ENCODE peak calls at places on chromosomes 5 and 9, in nine cellular contexts. One of them, this sample, is unnamed.

GRCh38 chr5:44987026-44987425 is 178.3 kb downstream of the MRPS30 start:
- DNase-seq in GM12892: no peak
- DNase-seq in mucosa of descending colon: no peak
- DNase-seq in kidney tubule cell: peak; percentile 7
- DNase-seq in CD4-positive, alpha-beta memory T cell: no peak
- DNase-seq in foreskin keratinocyte: peak; percentile 3
- DNase-seq in endothelial cell of umbilical vein: no peak
- DNase-seq in PC-3: no peak
- DNase-seq in HFF-Myc: no peak
- DNase-seq in this sample: no peak

GRCh38 chr5:147857302-147858129 is 21.0 kb upstream of the SCGB3A2 start:
- DNase-seq in GM12892: no peak
- DNase-seq in mucosa of descending colon: no peak
- DNase-seq in kidney tubule cell: peak; percentile 62
- DNase-seq in CD4-positive, alpha-beta memory T cell: peak; percentile 28
- DNase-seq in foreskin keratinocyte: peak; percentile 53
- DNase-seq in endothelial cell of umbilical vein: peak; percentile 76
- DNase-seq in PC-3: peak; percentile 95
- DNase-seq in HFF-Myc: peak; percentile 49
- DNase-seq in this sample: no peak

GRCh38 chr9:112112519-112112918 is 62.6 kb downstream of the SUSD1 start:
- DNase-seq in GM12892: no peak
- DNase-seq in mucosa of descending colon: no peak
- DNase-seq in kidney tubule cell: peak; percentile 93
- DNase-seq in CD4-positive, alpha-beta memory T cell: no peak
- DNase-seq in foreskin keratinocyte: peak; percentile 93
- DNase-seq in endothelial cell of umbilical vein: peak; percentile 74
- DNase-seq in PC-3: peak; percentile 90
- DNase-seq in HFF-Myc: peak; percentile 56
- DNase-seq in this sample: no peak

GRCh38 chr5:85249204-85249603 is 864.5 kb upstream of the EDIL3 start:
- DNase-seq in GM12892: no peak
- DNase-seq in mucosa of descending colon: no peak
- DNase-seq in kidney tubule cell: no peak
- DNase-seq in CD4-positive, alpha-beta memory T cell: no peak
- DNase-seq in foreskin keratinocyte: no peak
- DNase-seq in endothelial cell of umbilical vein: no peak
- DNase-seq in PC-3: no peak
- DNase-seq in HFF-Myc: no peak
- DNase-seq in this sample: no peak

GRCh38 chr5:64318175-64318574 is 152.5 kb downstream of the RNF180 start:
- DNase-seq in GM12892: no peak
- DNase-seq in mucosa of descending colon: no peak
- DNase-seq in kidney tubule cell: peak; percentile 19
- DNase-seq in CD4-positive, alpha-beta memory T cell: no peak
- DNase-seq in foreskin keratinocyte: peak; percentile 51
- DNase-seq in endothelial cell of umbilical vein: peak; percentile 26
- DNase-seq in PC-3: peak; percentile 38
- DNase-seq in HFF-Myc: no peak
- DNase-seq in this sample: no peak

GRCh38 chr5:126686451-126687126 is 85.8 kb downstream of the PHAX start:
- DNase-seq in GM12892: no peak
- DNase-seq in mucosa of descending colon: no peak
- DNase-seq in kidney tubule cell: no peak
- DNase-seq in CD4-positive, alpha-beta memory T cell: no peak
- DNase-seq in foreskin keratinocyte: no peak
- DNase-seq in endothelial cell of umbilical vein: no peak
- DNase-seq in PC-3: no peak
- DNase-seq in HFF-Myc: no peak
- DNase-seq in this sample: no peak

GRCh38 chr5:132677191-132677590 is 3.4 kb downstream of the IL4 start:
- DNase-seq in GM12892: no peak
- DNase-seq in mucosa of descending colon: no peak
- DNase-seq in kidney tubule cell: peak; percentile 93
- DNase-seq in CD4-positive, alpha-beta memory T cell: no peak
- DNase-seq in foreskin keratinocyte: peak; percentile 70
- DNase-seq in endothelial cell of umbilical vein: peak; percentile 70
- DNase-seq in PC-3: peak; percentile 88
- DNase-seq in HFF-Myc: peak; percentile 71
- DNase-seq in this sample: no peak

GRCh38 chr5:95564450-95564849 is 9.5 kb downstream of the ARSK start:
- DNase-seq in GM12892: no peak
- DNase-seq in mucosa of descending colon: no peak
- DNase-seq in kidney tubule cell: no peak
- DNase-seq in CD4-positive, alpha-beta memory T cell: no peak
- DNase-seq in foreskin keratinocyte: no peak
- DNase-seq in endothelial cell of umbilical vein: no peak
- DNase-seq in PC-3: no peak
- DNase-seq in HFF-Myc: no peak
- DNase-seq in this sample: no peak

GRCh38 chr9:124813496-124814177 is 36.7 kb downstream of the OLFML2A start:
- DNase-seq in GM12892: no peak
- DNase-seq in mucosa of descending colon: no peak
- DNase-seq in kidney tubule cell: no peak
- DNase-seq in CD4-positive, alpha-beta memory T cell: no peak
- DNase-seq in foreskin keratinocyte: peak; percentile 33
- DNase-seq in endothelial cell of umbilical vein: no peak
- DNase-seq in PC-3: no peak
- DNase-seq in HFF-Myc: no peak
- DNase-seq in this sample: no peak

GRCh38 chr5:131114754-131115153 is 50.3 kb downstream of the HINT1 start:
- DNase-seq in GM12892: no peak
- DNase-seq in mucosa of descending colon: no peak
- DNase-seq in kidney tubule cell: no peak
- DNase-seq in CD4-positive, alpha-beta memory T cell: no peak
- DNase-seq in foreskin keratinocyte: peak; percentile 18
- DNase-seq in endothelial cell of umbilical vein: no peak
- DNase-seq in PC-3: peak; percentile 31
- DNase-seq in HFF-Myc: no peak
- DNase-seq in this sample: no peak

GRCh38 chr9:137459601-137460362 is 648 bp upstream of the NSMF start:
- DNase-seq in GM12892: no peak
- DNase-seq in mucosa of descending colon: no peak
- DNase-seq in kidney tubule cell: no peak
- DNase-seq in CD4-positive, alpha-beta memory T cell: no peak
- DNase-seq in foreskin keratinocyte: no peak
- DNase-seq in endothelial cell of umbilical vein: no peak
- DNase-seq in PC-3: no peak
- DNase-seq in HFF-Myc: no peak
- DNase-seq in this sample: no peak

GRCh38 chr5:34682926-34683623 is 26.9 kb downstream of the RAI14 start:
- DNase-seq in GM12892: no peak
- DNase-seq in mucosa of descending colon: no peak
- DNase-seq in kidney tubule cell: peak; percentile 98
- DNase-seq in CD4-positive, alpha-beta memory T cell: no peak
- DNase-seq in foreskin keratinocyte: peak; percentile 75
- DNase-seq in endothelial cell of umbilical vein: peak; percentile 90
- DNase-seq in PC-3: peak; percentile 89
- DNase-seq in HFF-Myc: no peak
- DNase-seq in this sample: no peak

GRCh38 chr9:136654820-136655219 is 7.9 kb upstream of the EGFL7 start:
- DNase-seq in GM12892: no peak
- DNase-seq in mucosa of descending colon: no peak
- DNase-seq in kidney tubule cell: no peak
- DNase-seq in CD4-positive, alpha-beta memory T cell: no peak
- DNase-seq in foreskin keratinocyte: no peak
- DNase-seq in endothelial cell of umbilical vein: peak; percentile 14
- DNase-seq in PC-3: no peak
- DNase-seq in HFF-Myc: no peak
- DNase-seq in this sample: no peak

GRCh38 chr5:40603378-40603777 is 76.3 kb upstream of the PTGER4 start:
- DNase-seq in GM12892: no peak
- DNase-seq in mucosa of descending colon: no peak
- DNase-seq in kidney tubule cell: peak; percentile 79
- DNase-seq in CD4-positive, alpha-beta memory T cell: no peak
- DNase-seq in foreskin keratinocyte: peak; percentile 87
- DNase-seq in endothelial cell of umbilical vein: peak; percentile 76
- DNase-seq in PC-3: no peak
- DNase-seq in HFF-Myc: no peak
- DNase-seq in this sample: no peak

GRCh38 chr5:149410721-149411432 is 31.8 kb upstream of the IL17B start:
- DNase-seq in GM12892: no peak
- DNase-seq in mucosa of descending colon: no peak
- DNase-seq in kidney tubule cell: no peak
- DNase-seq in CD4-positive, alpha-beta memory T cell: no peak
- DNase-seq in foreskin keratinocyte: no peak
- DNase-seq in endothelial cell of umbilical vein: no peak
- DNase-seq in PC-3: no peak
- DNase-seq in HFF-Myc: no peak
- DNase-seq in this sample: no peak

GRCh38 chr5:124365491-124365890 is 380.9 kb downstream of the ZNF608 start:
- DNase-seq in GM12892: no peak
- DNase-seq in mucosa of descending colon: no peak
- DNase-seq in kidney tubule cell: no peak
- DNase-seq in CD4-positive, alpha-beta memory T cell: no peak
- DNase-seq in foreskin keratinocyte: no peak
- DNase-seq in endothelial cell of umbilical vein: no peak
- DNase-seq in PC-3: no peak
- DNase-seq in HFF-Myc: no peak
- DNase-seq in this sample: no peak

GRCh38 chr5:53972314-53972713 is 338.1 kb downstream of the ARL15 start:
- DNase-seq in GM12892: no peak
- DNase-seq in mucosa of descending colon: no peak
- DNase-seq in kidney tubule cell: no peak
- DNase-seq in CD4-positive, alpha-beta memory T cell: no peak
- DNase-seq in foreskin keratinocyte: no peak
- DNase-seq in endothelial cell of umbilical vein: no peak
- DNase-seq in PC-3: no peak
- DNase-seq in HFF-Myc: no peak
- DNase-seq in this sample: no peak

GRCh38 chr5:6228257-6229250 is 149.8 kb downstream of the MED10 start:
- DNase-seq in GM12892: no peak
- DNase-seq in mucosa of descending colon: no peak
- DNase-seq in kidney tubule cell: no peak
- DNase-seq in CD4-positive, alpha-beta memory T cell: no peak
- DNase-seq in foreskin keratinocyte: no peak
- DNase-seq in endothelial cell of umbilical vein: no peak
- DNase-seq in PC-3: peak; percentile 98
- DNase-seq in HFF-Myc: no peak
- DNase-seq in this sample: no peak

GRCh38 chr5:108769352-108769751 is 21.7 kb downstream of the FER start:
- DNase-seq in GM12892: no peak
- DNase-seq in mucosa of descending colon: no peak
- DNase-seq in kidney tubule cell: no peak
- DNase-seq in CD4-positive, alpha-beta memory T cell: no peak
- DNase-seq in foreskin keratinocyte: no peak
- DNase-seq in endothelial cell of umbilical vein: no peak
- DNase-seq in PC-3: no peak
- DNase-seq in HFF-Myc: no peak
- DNase-seq in this sample: no peak

GRCh38 chr5:142644127-142644526 is 41.8 kb downstream of the FGF1 start:
- DNase-seq in GM12892: no peak
- DNase-seq in mucosa of descending colon: no peak
- DNase-seq in kidney tubule cell: peak; percentile 58
- DNase-seq in CD4-positive, alpha-beta memory T cell: no peak
- DNase-seq in foreskin keratinocyte: peak; percentile 75
- DNase-seq in endothelial cell of umbilical vein: no peak
- DNase-seq in PC-3: peak; percentile 52
- DNase-seq in HFF-Myc: no peak
- DNase-seq in this sample: no peak

GRCh38 chr9:37026085-37026935 is 7.8 kb downstream of the PAX5 start:
- DNase-seq in GM12892: no peak
- DNase-seq in mucosa of descending colon: no peak
- DNase-seq in kidney tubule cell: no peak
- DNase-seq in CD4-positive, alpha-beta memory T cell: no peak
- DNase-seq in foreskin keratinocyte: no peak
- DNase-seq in endothelial cell of umbilical vein: no peak
- DNase-seq in PC-3: no peak
- DNase-seq in HFF-Myc: no peak
- DNase-seq in this sample: no peak

GRCh38 chr9:110114086-110114887 is 93.7 kb downstream of the C9orf152 start:
- DNase-seq in GM12892: no peak
- DNase-seq in mucosa of descending colon: no peak
- DNase-seq in kidney tubule cell: peak; percentile 60
- DNase-seq in CD4-positive, alpha-beta memory T cell: no peak
- DNase-seq in foreskin keratinocyte: peak; percentile 57
- DNase-seq in endothelial cell of umbilical vein: no peak
- DNase-seq in PC-3: no peak
- DNase-seq in HFF-Myc: no peak
- DNase-seq in this sample: no peak

GRCh38 chr9:114264806-114265550 is 57.9 kb upstream of the ORM1 start:
- DNase-seq in GM12892: no peak
- DNase-seq in mucosa of descending colon: no peak
- DNase-seq in kidney tubule cell: no peak
- DNase-seq in CD4-positive, alpha-beta memory T cell: no peak
- DNase-seq in foreskin keratinocyte: no peak
- DNase-seq in endothelial cell of umbilical vein: no peak
- DNase-seq in PC-3: no peak
- DNase-seq in HFF-Myc: no peak
- DNase-seq in this sample: no peak